ENCODE peak calls at places on chromosomes 7 and 10, in nine cellular contexts. J is neural progenitor cell, Q is uterus, V is brain microvascular endothelial cell, D is ovary, L is K562, B is testis, Z is kidney epithelial cell, P is fibroblast of the aortic adventitia. T is an unnamed sample.
A peak's percentile ranks its signal among the peaks of the same experiment; 100 is the strongest.

GRCh38 chr7:150848561-150849115 is 3.7 kb upstream of the AOC1 start:
- DNase-seq in J (no peak), Q (no peak), V (no peak), D (no peak), L (no peak), B (no peak), Z (no peak), P (no peak), T (no peak)

GRCh38 chr10:27022048-27022447 is 78.2 kb downstream of the ANKRD26 start:
- DNase-seq in J (no peak), Q (no peak), V (no peak), D (no peak), L (no peak), B (no peak), Z (no peak), P (no peak), T (no peak)

GRCh38 chr7:141231018-141231792 is 157.3 kb downstream of the TMEM178B start:
- DNase-seq in J (peak; percentile 72), Q (no peak), V (peak; percentile 54), D (no peak), L (peak; percentile 37), B (peak; percentile 71), Z (no peak), P (peak; percentile 15), T (no peak)

GRCh38 chr10:102644646-102645387 is 538 bp downstream of the TRIM8 start:
- DNase-seq in J (peak; percentile 89), Q (peak; percentile 78), V (peak; percentile 43), D (peak; percentile 89), L (peak; percentile 30), B (peak; percentile 79), Z (no peak), P (peak; percentile 61), T (no peak)

GRCh38 chr10:18020523-18020922 is 68.8 kb downstream of the SLC39A12 start:
- DNase-seq in J (no peak), Q (no peak), V (no peak), D (no peak), L (no peak), B (no peak), Z (no peak), P (no peak), T (no peak)

GRCh38 chr7:2037805-2038635 is 194.7 kb downstream of the MAD1L1 start:
- DNase-seq in J (no peak), Q (peak; percentile 80), V (no peak), D (peak; percentile 82), L (no peak), B (peak; percentile 69), Z (no peak), P (peak; percentile 94), T (no peak)

GRCh38 chr7:39709768-39710291 is 86.5 kb downstream of the RALA start:
- DNase-seq in J (peak; percentile 68), Q (peak; percentile 17), V (peak; percentile 21), D (no peak), L (no peak), B (peak; percentile 66), Z (no peak), P (peak; percentile 95), T (no peak)

GRCh38 chr10:3397846-3398245 is 225.3 kb upstream of the PITRM1 start:
- DNase-seq in J (no peak), Q (no peak), V (no peak), D (no peak), L (no peak), B (no peak), Z (no peak), P (no peak), T (no peak)

GRCh38 chr7:50584386-50584785 is 19.2 kb upstream of the DDC start:
- DNase-seq in J (no peak), Q (no peak), V (no peak), D (no peak), L (no peak), B (no peak), Z (no peak), P (no peak), T (no peak)

GRCh38 chr7:158355456-158356065 is 232.1 kb downstream of the PTPRN2 start:
- DNase-seq in J (peak; percentile 51), Q (no peak), V (peak; percentile 5), D (no peak), L (peak; percentile 39), B (peak; percentile 20), Z (no peak), P (no peak), T (no peak)

GRCh38 chr7:139023076-139023475 is 12.8 kb downstream of the ZC3HAV1L start:
- DNase-seq in J (no peak), Q (no peak), V (no peak), D (no peak), L (no peak), B (no peak), Z (no peak), P (no peak), T (no peak)

GRCh38 chr10:100683545-100684127 is 61.7 kb upstream of the PAX2 start:
- DNase-seq in J (no peak), Q (no peak), V (no peak), D (no peak), L (no peak), B (no peak), Z (no peak), P (no peak), T (no peak)

GRCh38 chr7:144720139-144720538 is 115.7 kb downstream of the TPK1 start:
- DNase-seq in J (no peak), Q (no peak), V (peak; percentile 22), D (no peak), L (no peak), B (no peak), Z (peak; percentile 29), P (no peak), T (no peak)

DNA sequence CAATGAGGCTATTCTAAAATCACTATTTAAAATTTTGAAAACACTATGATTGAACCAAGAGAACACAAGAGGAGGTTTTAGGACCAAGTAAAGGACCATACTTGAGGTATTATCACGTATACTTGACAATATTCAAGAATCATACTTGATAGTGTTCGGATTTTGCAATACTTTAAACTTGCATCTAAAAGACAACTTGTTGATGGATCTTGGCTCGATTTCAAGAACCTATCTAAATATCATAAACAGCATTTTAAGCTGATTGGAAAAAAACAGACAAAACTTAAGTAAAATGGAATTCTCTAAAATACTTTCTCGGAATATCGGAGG is 1.3 kb downstream of the NAMPT start:
- DNase-seq in J (no peak), Q (no peak), V (no peak), D (no peak), L (no peak), B (no peak), Z (no peak), P (peak; percentile 51), T (no peak)
- H3K4me3 ChIP-seq in J (peak overlapping the region; percentile 90), Q (peak overlapping the region; percentile 88), V (peak overlapping the region; percentile 76), D (peak overlapping the region; percentile 80), L (peak overlapping the region; percentile 73), B (peak overlapping the region; percentile 82), Z (peak overlapping the region; percentile 61), P (peak overlapping the region; percentile 63), T (peak overlapping the region; percentile 94)

DNA sequence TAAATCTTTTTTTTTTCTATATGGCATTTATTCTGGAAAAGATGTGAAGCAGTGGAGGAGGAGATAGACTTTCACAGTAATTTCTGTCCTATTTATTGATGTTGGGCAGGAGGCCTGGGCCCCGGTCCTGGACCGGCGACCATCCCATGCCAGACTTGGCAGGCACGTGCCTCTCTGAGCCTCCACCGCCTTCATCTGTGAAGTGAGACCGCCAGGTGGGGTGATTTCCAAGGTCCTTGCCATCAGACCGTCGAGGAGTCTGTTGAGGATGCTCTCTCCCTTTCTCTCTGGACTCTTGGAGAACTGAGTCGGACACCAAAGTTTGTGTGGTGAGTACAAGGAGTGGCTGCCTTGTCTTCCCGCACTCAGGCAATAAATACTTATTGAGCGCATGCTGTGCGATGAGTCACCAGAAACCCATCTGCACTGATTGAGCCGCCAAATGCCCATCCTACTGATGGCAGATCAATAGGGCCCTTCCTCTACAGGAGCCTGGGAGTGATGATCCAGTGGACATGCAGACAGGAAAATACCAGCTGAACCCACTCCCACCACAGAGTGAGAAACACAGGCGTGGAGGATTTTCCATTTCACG is 11.3 kb upstream of the PRKAG2 start:
- DNase-seq in J (peak; percentile 40), Q (peak; percentile 12), V (no peak), D (no peak), L (no peak), B (no peak), Z (no peak), P (no peak), T (no peak)
- TF ChIP-seq CTCF in J (peak; percentile 27), Q (no peak), V (no peak), D (no peak), L (no peak), B (no peak), Z (no peak), P (no peak), T (no peak)

DNA sequence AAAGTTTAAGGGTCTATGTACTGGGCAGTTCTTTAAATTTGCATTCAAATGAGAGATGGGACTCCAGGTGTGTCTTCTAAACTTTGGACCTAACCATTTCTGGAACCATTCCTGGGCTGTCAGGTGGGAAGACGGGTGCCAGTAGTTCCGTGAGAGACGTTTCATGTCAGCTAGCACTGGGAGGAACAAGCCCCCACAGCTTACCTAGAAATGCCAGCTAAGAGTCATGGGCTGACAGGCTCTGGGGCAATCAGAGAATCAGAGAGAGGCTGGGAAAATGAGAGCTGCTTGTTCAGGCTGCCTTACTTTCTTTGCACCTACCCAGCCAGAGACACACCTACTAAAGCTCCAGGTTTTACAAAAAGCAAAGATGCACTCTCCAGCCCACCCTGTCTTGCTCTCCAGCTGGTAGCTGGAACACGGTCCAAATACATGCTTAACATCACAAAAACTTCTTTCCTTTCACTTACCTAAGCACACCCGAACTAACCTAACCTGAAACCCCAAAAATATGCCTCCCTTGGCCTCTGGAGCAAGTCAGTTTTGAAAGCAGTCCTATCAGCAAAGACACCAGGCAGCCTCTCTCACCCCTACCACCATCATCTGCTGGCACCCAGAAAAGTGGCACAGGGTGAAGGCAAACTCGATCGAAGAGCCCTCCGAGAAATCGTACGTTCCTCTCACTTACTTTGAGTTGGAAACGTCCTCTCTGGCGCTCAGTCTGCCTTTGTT is 616 bp downstream of the PTN start:
- DNase-seq in J (peak; percentile 12), Q (no peak), V (no peak), D (no peak), L (no peak), B (peak; percentile 21), Z (no peak), P (no peak), T (no peak)
- H3K4me3 ChIP-seq in J (peak overlapping the region; percentile 76), Q (peak overlapping the region; percentile 34), V (peak overlapping the region; percentile 58), D (peak overlapping the region; percentile 34), L (no peak overlapping the region), B (peak overlapping the region; percentile 20), Z (peak overlapping the region; percentile 39), P (peak overlapping the region; percentile 68), T (peak overlapping the region; percentile 49)

GRCh38 chr7:131625817-131626372 is 69.5 kb upstream of the PODXL start:
- DNase-seq in J (peak; percentile 78), Q (peak; percentile 33), V (peak; percentile 82), D (no peak), L (no peak), B (no peak), Z (peak; percentile 58), P (peak; percentile 63), T (peak; percentile 25)
- TF ChIP-seq CTCF in J (peak; percentile 25), Q (no peak), V (peak; percentile 48), D (no peak), L (no peak), B (no peak), Z (peak; percentile 11), P (peak; percentile 30), T (peak; percentile 19)

T was measured in AG09309.